ENCODE peak calls at places on chromosomes 2 and 18, in eight cellular contexts. T is fibroblast of pulmonary artery, Y is endothelial cell, U is GM13977, O is Panc1, Q is coronary artery, D is lower lobe of right lung, R is dorsolateral prefrontal cortex. B is an unnamed sample.

GRCh38 chr18:10006261-10006903 is 92.6 kb downstream of the VAPA start:
- DNase-seq in T (peak), Y (no peak), U (peak), O (no peak), Q (no peak), D (no peak), R (no peak), B (no peak)

GRCh38 chr2:121707344-121707919 is 29.2 kb downstream of the NIFK start:
- DNase-seq in T (no peak), Y (no peak), U (no peak), O (no peak), Q (no peak), D (no peak), R (no peak), B (no peak)

GRCh38 chr2:207148025-207148424 is 17.7 kb downstream of the KLF7 start:
- DNase-seq in T (peak), Y (no peak), U (no peak), O (no peak), Q (no peak), D (no peak), R (no peak), B (no peak)

GRCh38 chr2:3160751-3161330 is 216.8 kb downstream of the EIPR1 start:
- DNase-seq in T (no peak), Y (no peak), U (no peak), O (no peak), Q (no peak), D (no peak), R (no peak), B (no peak)

GRCh38 chr2:224259831-224260230 is 142.1 kb downstream of the FAM124B start:
- DNase-seq in T (no peak), Y (no peak), U (no peak), O (no peak), Q (no peak), D (no peak), R (no peak), B (no peak)

GRCh38 chr18:30016179-30016578 is 1026.4 kb downstream of the DSC3 start:
- DNase-seq in T (no peak), Y (no peak), U (no peak), O (no peak), Q (no peak), D (no peak), R (no peak), B (no peak)

GRCh38 chr2:150133623-150134022 is 353.8 kb downstream of the RND3 start:
- DNase-seq in T (peak), Y (no peak), U (peak), O (peak), Q (no peak), D (no peak), R (no peak), B (peak)

GRCh38 chr2:50401772-50402653 is 629.9 kb downstream of the NRXN1 start:
- DNase-seq in T (peak), Y (peak), U (peak), O (peak), Q (no peak), D (no peak), R (peak), B (peak)

GRCh38 chr2:190663348-190663747 is 14.5 kb downstream of the NAB1 start:
- DNase-seq in T (no peak), Y (no peak), U (no peak), O (no peak), Q (no peak), D (no peak), R (no peak), B (no peak)

GRCh38 chr2:229996320-229996719 is 72.4 kb downstream of the SLC16A14 start:
- DNase-seq in T (no peak), Y (no peak), U (no peak), O (no peak), Q (no peak), D (no peak), R (no peak), B (no peak)

GRCh38 chr2:60553992-60554648 is 666 bp upstream of the BCL11A start:
- DNase-seq in T (no peak), Y (peak), U (peak), O (no peak), Q (no peak), D (peak), R (no peak), B (peak)

GRCh38 chr2:102065675-102066252 is 74.0 kb downstream of the IL1R2 start:
- DNase-seq in T (peak), Y (no peak), U (no peak), O (no peak), Q (no peak), D (peak), R (no peak), B (no peak)

GRCh38 chr18:31557446-31557845 is 34.2 kb upstream of the TTR start:
- DNase-seq in T (no peak), Y (no peak), U (no peak), O (no peak), Q (no peak), D (no peak), R (no peak), B (no peak)

GRCh38 chr2:25548587-25548986 is 124.8 kb downstream of the DTNB start:
- DNase-seq in T (no peak), Y (no peak), U (no peak), O (no peak), Q (no peak), D (no peak), R (no peak), B (no peak)

GRCh38 chr18:13501896-13502295 is 224.5 kb downstream of the FAM210A start:
- DNase-seq in T (no peak), Y (no peak), U (peak), O (no peak), Q (no peak), D (no peak), R (no peak), B (peak)

GRCh38 chr18:11817229-11817628 is 34.0 kb upstream of the CHMP1B start:
- DNase-seq in T (no peak), Y (no peak), U (no peak), O (no peak), Q (no peak), D (no peak), R (no peak), B (no peak)

GRCh38 chr2:183243760-183244159 is 119.5 kb downstream of the NUP35 start:
- DNase-seq in T (no peak), Y (no peak), U (no peak), O (no peak), Q (no peak), D (no peak), R (no peak), B (no peak)

GRCh38 chr2:168392031-168392430 is 64.0 kb upstream of the CERS6 start:
- DNase-seq in T (no peak), Y (no peak), U (no peak), O (no peak), Q (no peak), D (no peak), R (no peak), B (no peak)

GRCh38 chr2:240589850-240590525 is 3.5 kb downstream of the CAPN10 start:
- DNase-seq in T (no peak), Y (no peak), U (no peak), O (no peak), Q (no peak), D (peak), R (peak), B (no peak)

GRCh38 chr2:17327649-17328048 is 190.6 kb downstream of the RAD51AP2 start:
- DNase-seq in T (no peak), Y (no peak), U (no peak), O (no peak), Q (no peak), D (no peak), R (no peak), B (no peak)

GRCh38 chr2:221641181-221641871 is 69.2 kb upstream of the EPHA4 start:
- DNase-seq in T (peak), Y (no peak), U (no peak), O (no peak), Q (no peak), D (peak), R (no peak), B (no peak)

GRCh38 chr2:201266629-201267028 is 6.3 kb downstream of the CASP8 start:
- DNase-seq in T (no peak), Y (no peak), U (no peak), O (no peak), Q (no peak), D (no peak), R (no peak), B (no peak)

GRCh38 chr2:46520108-46520507 is 40.7 kb downstream of the TMEM247 start:
- DNase-seq in T (peak), Y (no peak), U (no peak), O (no peak), Q (no peak), D (no peak), R (no peak), B (no peak)

GRCh38 chr18:13548944-13549878 is 177.1 kb downstream of the FAM210A start:
- DNase-seq in T (no peak), Y (no peak), U (peak), O (no peak), Q (peak), D (no peak), R (no peak), B (peak)

GRCh38 chr2:233996436-233996835 is 54.1 kb upstream of the SPP2 start:
- DNase-seq in T (no peak), Y (no peak), U (no peak), O (no peak), Q (no peak), D (no peak), R (no peak), B (no peak)

GRCh38 chr2:78330181-78330580 is 695.3 kb upstream of the REG3G start:
- DNase-seq in T (no peak), Y (no peak), U (no peak), O (no peak), Q (no peak), D (no peak), R (no peak), B (no peak)

GRCh38 chr2:137951606-137952005 is 12.7 kb upstream of the HNMT start:
- DNase-seq in T (peak), Y (no peak), U (no peak), O (no peak), Q (no peak), D (no peak), R (no peak), B (no peak)

GRCh38 chr18:46738491-46738890 is 18.4 kb downstream of the ST8SIA5 start:
- DNase-seq in T (no peak), Y (no peak), U (no peak), O (no peak), Q (no peak), D (no peak), R (no peak), B (no peak)

GRCh38 chr2:6866982-6867381 is 1.3 kb upstream of the CMPK2 start:
- DNase-seq in T (no peak), Y (no peak), U (no peak), O (no peak), Q (no peak), D (no peak), R (no peak), B (no peak)

GRCh38 chr2:6864938-6865345 is 765 bp downstream of the CMPK2 start:
- DNase-seq in T (peak), Y (no peak), U (no peak), O (no peak), Q (no peak), D (peak), R (no peak), B (no peak)

GRCh38 chr2:6865346-6866238 is at the start of gene CMPK2:
- DNase-seq in T (peak), Y (peak), U (peak), O (no peak), Q (no peak), D (peak), R (peak), B (peak)

GRCh38 chr2:6864251-6864758 is 1.4 kb downstream of the CMPK2 start:
- DNase-seq in T (no peak), Y (no peak), U (peak), O (no peak), Q (no peak), D (no peak), R (no peak), B (no peak)

DNA sequence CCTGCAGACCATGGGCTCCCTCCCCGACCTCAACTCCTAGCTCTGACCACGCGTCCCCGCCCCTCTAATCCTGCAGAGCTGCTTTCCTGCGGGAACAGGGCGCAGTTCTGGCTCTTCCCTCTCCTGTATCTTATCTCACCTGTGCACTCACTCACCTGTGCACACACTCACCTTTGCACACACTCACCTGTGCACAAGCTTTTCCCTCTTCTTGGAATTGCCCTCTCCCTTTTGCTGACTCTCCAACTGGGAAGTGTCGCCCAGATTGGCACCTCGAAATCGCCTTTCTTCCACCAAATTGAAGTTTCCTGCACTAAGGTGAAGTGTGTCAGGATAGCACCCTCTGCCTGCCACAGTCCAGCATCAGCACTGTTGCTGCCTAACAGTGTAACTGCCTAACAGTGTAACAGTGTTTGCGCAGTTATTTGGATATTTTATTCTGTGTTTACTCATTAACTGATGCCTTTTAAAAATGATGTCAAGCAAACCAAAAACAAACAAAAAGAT is 585 bp upstream of the CMPK2 start:
- DNase-seq in T (peak), Y (no peak), U (peak), O (no peak), Q (no peak), D (no peak), R (no peak), B (peak)
- TF ChIP-seq CTCF in T (peak), Y (no peak), U (peak), O (peak), Q (peak), D (peak), R (peak), B (no peak)

GRCh38 chr2:38685116-38685735 is 19.3 kb downstream of the GALM start:
- DNase-seq in T (peak), Y (no peak), U (no peak), O (no peak), Q (no peak), D (no peak), R (no peak), B (no peak)

GRCh38 chr2:38683766-38684165 is 17.9 kb downstream of the GALM start:
- DNase-seq in T (no peak), Y (no peak), U (no peak), O (no peak), Q (no peak), D (no peak), R (no peak), B (no peak)

GRCh38 chr2:38676681-38677080 is 10.8 kb downstream of the GALM start:
- DNase-seq in T (no peak), Y (no peak), U (no peak), O (no peak), Q (no peak), D (no peak), R (no peak), B (no peak)

DNA sequence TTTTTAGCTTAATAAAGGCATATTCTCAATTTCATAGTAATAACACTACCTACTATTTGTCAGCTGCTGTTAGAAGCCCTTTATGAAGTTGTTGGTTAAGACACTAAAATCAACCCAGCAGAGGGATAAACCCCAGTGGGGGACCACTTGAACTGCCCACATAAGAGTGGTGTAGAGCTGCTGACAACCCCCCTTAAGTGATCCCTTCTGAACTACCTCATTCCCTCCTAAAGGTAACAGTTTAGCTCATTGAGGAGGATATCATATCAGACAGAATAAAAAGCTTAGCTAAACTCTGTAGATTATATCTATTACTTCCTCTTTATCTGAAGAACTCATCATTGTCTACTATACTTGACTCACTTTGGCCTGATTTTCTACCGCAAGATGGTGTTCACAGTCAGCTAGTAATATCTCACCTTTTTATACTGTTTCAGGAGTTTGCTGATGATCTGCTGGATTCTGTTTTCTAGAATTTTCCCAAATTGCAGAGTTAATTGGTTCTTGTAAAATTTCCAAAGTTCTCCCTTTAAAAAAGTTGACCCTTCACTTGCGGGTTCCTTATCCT is 16.2 kb downstream of the GALM start:
- DNase-seq in T (no peak), Y (no peak), U (no peak), O (no peak), Q (no peak), D (no peak), R (no peak), B (no peak)
- TF ChIP-seq CTCF in T (no peak), Y (no peak), U (no peak), O (no peak), Q (no peak), D (no peak), R (no peak), B (no peak)

DNA sequence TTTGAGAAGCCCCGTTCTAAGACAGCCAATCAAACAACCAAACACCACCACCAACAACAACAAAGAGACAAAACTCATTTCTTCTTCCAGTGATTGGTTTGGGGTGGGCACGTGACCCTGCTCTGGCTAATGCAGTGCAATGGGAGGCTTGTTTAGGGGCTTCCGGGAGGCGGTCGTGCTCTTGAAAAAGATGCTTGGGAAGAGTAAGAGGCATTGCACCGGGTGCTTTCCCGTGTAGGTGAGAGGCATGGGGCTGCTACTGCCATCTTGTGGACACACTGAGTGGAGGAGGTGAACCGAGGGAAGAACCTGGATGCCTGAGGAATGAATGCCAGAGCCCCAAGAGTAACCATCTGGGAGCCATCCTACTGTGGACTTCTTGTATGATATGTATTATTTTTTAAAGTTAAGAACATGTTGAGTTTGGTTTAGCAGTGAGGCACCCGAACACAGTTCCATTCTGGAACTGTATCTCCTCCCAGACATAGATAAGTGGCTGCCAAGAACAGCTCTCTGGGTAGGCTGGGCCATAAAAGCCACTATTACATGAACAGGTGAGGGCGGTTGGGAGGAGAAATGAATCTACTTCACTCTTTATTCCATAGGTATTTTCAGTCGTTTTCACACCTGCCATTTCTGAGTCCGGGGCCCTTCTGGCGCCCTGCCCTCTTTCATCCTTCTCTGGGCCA is 19.1 kb upstream of the ARHGAP25 start:
- DNase-seq in T (peak), Y (peak), U (no peak), O (peak), Q (no peak), D (peak), R (peak), B (peak)
- TF ChIP-seq CTCF in T (peak), Y (peak), U (peak), O (peak), Q (peak), D (peak), R (peak), B (peak)

GRCh38 chr2:213806125-213806726 is 522.0 kb downstream of the SPAG16 start:
- DNase-seq in T (peak), Y (no peak), U (peak), O (no peak), Q (no peak), D (no peak), R (no peak), B (no peak)
- TF ChIP-seq CTCF in T (peak), Y (peak), U (peak), O (no peak), Q (no peak), D (peak), R (peak), B (no peak)

B was measured in GM20000.